ENCODE peak calls at places on chromosomes 1 and 21, in six cellular contexts. One of them, this sample, is unnamed.

GRCh38 chr1:167219646-167220536 is 795 bp upstream of the POU2F1 start:
- DNase-seq in sigmoid colon: peak; percentile 84
- DNase-seq in central memory CD4-positive, alpha-beta T cell: peak; percentile 90
- DNase-seq in spleen: peak; percentile 96
- DNase-seq in effector memory CD4-positive, alpha-beta T cell: peak; percentile 77
- DNase-seq in PC-3: peak; percentile 93
- DNase-seq in this sample: no peak

GRCh38 chr1:78126506-78126905 is 80.7 kb downstream of the GIPC2 start:
- DNase-seq in sigmoid colon: no peak
- DNase-seq in central memory CD4-positive, alpha-beta T cell: no peak
- DNase-seq in spleen: no peak
- DNase-seq in effector memory CD4-positive, alpha-beta T cell: no peak
- DNase-seq in PC-3: no peak
- DNase-seq in this sample: no peak

GRCh38 chr1:226598455-226598849 is 49.9 kb downstream of the STUM start:
- DNase-seq in sigmoid colon: peak; percentile 37
- DNase-seq in central memory CD4-positive, alpha-beta T cell: no peak
- DNase-seq in spleen: peak; percentile 36
- DNase-seq in effector memory CD4-positive, alpha-beta T cell: no peak
- DNase-seq in PC-3: peak; percentile 34
- DNase-seq in this sample: no peak

GRCh38 chr1:228735871-228736586 is 750 bp downstream of the RHOU start:
- DNase-seq in sigmoid colon: peak; percentile 82
- DNase-seq in central memory CD4-positive, alpha-beta T cell: peak; percentile 23
- DNase-seq in spleen: peak; percentile 86
- DNase-seq in effector memory CD4-positive, alpha-beta T cell: no peak
- DNase-seq in PC-3: peak; percentile 19
- DNase-seq in this sample: no peak

GRCh38 chr1:18018381-18018780 is 89.2 kb upstream of the IGSF21 start:
- DNase-seq in sigmoid colon: no peak
- DNase-seq in central memory CD4-positive, alpha-beta T cell: no peak
- DNase-seq in spleen: no peak
- DNase-seq in effector memory CD4-positive, alpha-beta T cell: no peak
- DNase-seq in PC-3: no peak
- DNase-seq in this sample: no peak

GRCh38 chr1:101309334-101310221 is 72.8 kb downstream of the S1PR1 start:
- DNase-seq in sigmoid colon: peak; percentile 73
- DNase-seq in central memory CD4-positive, alpha-beta T cell: peak; percentile 91
- DNase-seq in spleen: peak; percentile 94
- DNase-seq in effector memory CD4-positive, alpha-beta T cell: peak; percentile 58
- DNase-seq in PC-3: peak; percentile 57
- DNase-seq in this sample: peak; percentile 29

GRCh38 chr1:230573647-230574046 is 68.6 kb upstream of the COG2 start:
- DNase-seq in sigmoid colon: no peak
- DNase-seq in central memory CD4-positive, alpha-beta T cell: no peak
- DNase-seq in spleen: no peak
- DNase-seq in effector memory CD4-positive, alpha-beta T cell: no peak
- DNase-seq in PC-3: no peak
- DNase-seq in this sample: no peak

GRCh38 chr1:116268211-116268610 is 104.8 kb upstream of the ATP1A1 start:
- DNase-seq in sigmoid colon: no peak
- DNase-seq in central memory CD4-positive, alpha-beta T cell: no peak
- DNase-seq in spleen: no peak
- DNase-seq in effector memory CD4-positive, alpha-beta T cell: no peak
- DNase-seq in PC-3: peak; percentile 83
- DNase-seq in this sample: no peak

GRCh38 chr1:174791863-174792262 is 207.9 kb upstream of the CACYBP start:
- DNase-seq in sigmoid colon: no peak
- DNase-seq in central memory CD4-positive, alpha-beta T cell: no peak
- DNase-seq in spleen: no peak
- DNase-seq in effector memory CD4-positive, alpha-beta T cell: no peak
- DNase-seq in PC-3: no peak
- DNase-seq in this sample: no peak

GRCh38 chr1:47184090-47184735 is 5.6 kb downstream of the PDZK1IP1 start:
- DNase-seq in sigmoid colon: no peak
- DNase-seq in central memory CD4-positive, alpha-beta T cell: no peak
- DNase-seq in spleen: peak; percentile 38
- DNase-seq in effector memory CD4-positive, alpha-beta T cell: no peak
- DNase-seq in PC-3: no peak
- DNase-seq in this sample: no peak

GRCh38 chr1:171872430-171872829 is 31.1 kb downstream of the DNM3 start:
- DNase-seq in sigmoid colon: no peak
- DNase-seq in central memory CD4-positive, alpha-beta T cell: no peak
- DNase-seq in spleen: no peak
- DNase-seq in effector memory CD4-positive, alpha-beta T cell: no peak
- DNase-seq in PC-3: no peak
- DNase-seq in this sample: no peak

GRCh38 chr1:93766451-93766850 is 84.8 kb upstream of the BCAR3 start:
- DNase-seq in sigmoid colon: no peak
- DNase-seq in central memory CD4-positive, alpha-beta T cell: no peak
- DNase-seq in spleen: no peak
- DNase-seq in effector memory CD4-positive, alpha-beta T cell: no peak
- DNase-seq in PC-3: no peak
- DNase-seq in this sample: no peak

GRCh38 chr1:71294178-71294577 is 213.3 kb upstream of the ZRANB2 start:
- DNase-seq in sigmoid colon: no peak
- DNase-seq in central memory CD4-positive, alpha-beta T cell: no peak
- DNase-seq in spleen: no peak
- DNase-seq in effector memory CD4-positive, alpha-beta T cell: no peak
- DNase-seq in PC-3: no peak
- DNase-seq in this sample: no peak

GRCh38 chr1:155253797-155254196 is 1.5 kb downstream of the ENTREP3 start:
- DNase-seq in sigmoid colon: no peak
- DNase-seq in central memory CD4-positive, alpha-beta T cell: no peak
- DNase-seq in spleen: no peak
- DNase-seq in effector memory CD4-positive, alpha-beta T cell: no peak
- DNase-seq in PC-3: peak; percentile 69
- DNase-seq in this sample: no peak

GRCh38 chr1:230327892-230328284 is 98.2 kb downstream of the PGBD5 start:
- DNase-seq in sigmoid colon: no peak
- DNase-seq in central memory CD4-positive, alpha-beta T cell: no peak
- DNase-seq in spleen: peak; percentile 58
- DNase-seq in effector memory CD4-positive, alpha-beta T cell: no peak
- DNase-seq in PC-3: peak; percentile 87
- DNase-seq in this sample: no peak

GRCh38 chr1:9990944-9991343 is 6.1 kb upstream of the RBP7 start:
- DNase-seq in sigmoid colon: no peak
- DNase-seq in central memory CD4-positive, alpha-beta T cell: no peak
- DNase-seq in spleen: no peak
- DNase-seq in effector memory CD4-positive, alpha-beta T cell: no peak
- DNase-seq in PC-3: no peak
- DNase-seq in this sample: no peak

GRCh38 chr21:44085491-44086321 is 21.5 kb upstream of the PWP2 start:
- DNase-seq in sigmoid colon: no peak
- DNase-seq in central memory CD4-positive, alpha-beta T cell: no peak
- DNase-seq in spleen: no peak
- DNase-seq in effector memory CD4-positive, alpha-beta T cell: no peak
- DNase-seq in PC-3: no peak
- DNase-seq in this sample: no peak

GRCh38 chr1:187985145-187985896 is 1156.6 kb downstream of the PLA2G4A start:
- DNase-seq in sigmoid colon: no peak
- DNase-seq in central memory CD4-positive, alpha-beta T cell: no peak
- DNase-seq in spleen: no peak
- DNase-seq in effector memory CD4-positive, alpha-beta T cell: no peak
- DNase-seq in PC-3: no peak
- DNase-seq in this sample: no peak

GRCh38 chr1:207672525-207673130 is 27.7 kb downstream of the CR1L start:
- DNase-seq in sigmoid colon: no peak
- DNase-seq in central memory CD4-positive, alpha-beta T cell: no peak
- DNase-seq in spleen: no peak
- DNase-seq in effector memory CD4-positive, alpha-beta T cell: no peak
- DNase-seq in PC-3: peak; percentile 86
- DNase-seq in this sample: peak; percentile 40

GRCh38 chr1:161721738-161722343 is 497 bp downstream of the FCRLB start:
- DNase-seq in sigmoid colon: no peak
- DNase-seq in central memory CD4-positive, alpha-beta T cell: no peak
- DNase-seq in spleen: no peak
- DNase-seq in effector memory CD4-positive, alpha-beta T cell: no peak
- DNase-seq in PC-3: peak; percentile 91
- DNase-seq in this sample: peak; percentile 16

GRCh38 chr1:114756949-114757454 is 782 bp downstream of the CSDE1 start:
- DNase-seq in sigmoid colon: peak; percentile 73
- DNase-seq in central memory CD4-positive, alpha-beta T cell: no peak
- DNase-seq in spleen: peak; percentile 87
- DNase-seq in effector memory CD4-positive, alpha-beta T cell: no peak
- DNase-seq in PC-3: peak; percentile 37
- DNase-seq in this sample: peak; percentile 14

GRCh38 chr1:118504867-118505266 is 319.8 kb upstream of the SPAG17 start:
- DNase-seq in sigmoid colon: no peak
- DNase-seq in central memory CD4-positive, alpha-beta T cell: no peak
- DNase-seq in spleen: no peak
- DNase-seq in effector memory CD4-positive, alpha-beta T cell: no peak
- DNase-seq in PC-3: no peak
- DNase-seq in this sample: no peak

GRCh38 chr1:150999051-150999674 is 7.5 kb downstream of the MINDY1 start:
- DNase-seq in sigmoid colon: no peak
- DNase-seq in central memory CD4-positive, alpha-beta T cell: no peak
- DNase-seq in spleen: no peak
- DNase-seq in effector memory CD4-positive, alpha-beta T cell: no peak
- DNase-seq in PC-3: peak; percentile 62
- DNase-seq in this sample: no peak

GRCh38 chr1:224637510-224637909 is 21.4 kb downstream of the CNIH3 start:
- DNase-seq in sigmoid colon: no peak
- DNase-seq in central memory CD4-positive, alpha-beta T cell: no peak
- DNase-seq in spleen: no peak
- DNase-seq in effector memory CD4-positive, alpha-beta T cell: no peak
- DNase-seq in PC-3: peak; percentile 99
- DNase-seq in this sample: no peak

GRCh38 chr1:211606914-211607751 is 28.2 kb upstream of the SLC30A1 start:
- DNase-seq in sigmoid colon: no peak
- DNase-seq in central memory CD4-positive, alpha-beta T cell: peak; percentile 18
- DNase-seq in spleen: peak; percentile 85
- DNase-seq in effector memory CD4-positive, alpha-beta T cell: no peak
- DNase-seq in PC-3: no peak
- DNase-seq in this sample: no peak

GRCh38 chr21:37225440-37225839 is 41.7 kb downstream of the VPS26C start:
- DNase-seq in sigmoid colon: no peak
- DNase-seq in central memory CD4-positive, alpha-beta T cell: peak; percentile 35
- DNase-seq in spleen: no peak
- DNase-seq in effector memory CD4-positive, alpha-beta T cell: no peak
- DNase-seq in PC-3: no peak
- DNase-seq in this sample: no peak

GRCh38 chr1:57671750-57672149 is 247.9 kb upstream of the DAB1 start:
- DNase-seq in sigmoid colon: no peak
- DNase-seq in central memory CD4-positive, alpha-beta T cell: no peak
- DNase-seq in spleen: no peak
- DNase-seq in effector memory CD4-positive, alpha-beta T cell: no peak
- DNase-seq in PC-3: no peak
- DNase-seq in this sample: no peak